ENCODE peak calls at places on chromosomes 6 and 20, in eight cellular contexts. D is CD8-positive, alpha-beta T cell; A is lower lobe of right lung; Z is left ventricle myocardium inferior; X is Peyer's patch; O is adipocyte; N is fibroblast of lung; I is mucosa of descending colon. B is an unnamed sample. For H3K36me3, the result is how much of the 10 kb centered on the place peaks cover.

GRCh38 chr20:10398834-10399369 is 35.1 kb downstream of the MKKS start:
- DNase-seq in D (no peak), I (no peak), Z (no peak), N (no peak), A (no peak), O (no peak), X (no peak), B (no peak)

GRCh38 chr6:24547243-24547642 is 52.5 kb downstream of the ALDH5A1 start:
- DNase-seq in X (no peak), A (no peak), D (peak), O (no peak), N (no peak), Z (no peak), I (no peak), B (no peak)

GRCh38 chr20:6074145-6074561 is 20.3 kb upstream of the LRRN4 start:
- DNase-seq in Z (no peak), A (no peak), N (no peak), O (peak), X (no peak), D (no peak), I (no peak), B (no peak)

GRCh38 chr20:50333856-50334255 is 143.2 kb downstream of the CEBPB start:
- DNase-seq in A (peak), O (peak), N (peak), X (no peak), D (no peak), Z (no peak), I (no peak), B (no peak)

GRCh38 chr6:149779644-149779963 is 30.1 kb downstream of the PCMT1 start:
- DNase-seq in I (no peak), O (no peak), X (no peak), N (no peak), A (no peak), Z (peak), D (no peak), B (no peak)

GRCh38 chr6:5412017-5412416 is 150.7 kb downstream of the FARS2 start:
- DNase-seq in Z (no peak), N (no peak), D (no peak), X (no peak), A (no peak), I (no peak), O (no peak), B (no peak)

GRCh38 chr6:43481591-43482242 is 4.3 kb downstream of the TJAP1 start:
- DNase-seq in Z (no peak), O (no peak), D (no peak), I (no peak), X (no peak), N (no peak), A (no peak), B (no peak)

GRCh38 chr6:98931710-98932109 is 16.0 kb downstream of the FBXL4 start:
- DNase-seq in N (no peak), D (no peak), Z (no peak), O (no peak), I (no peak), X (no peak), A (no peak), B (no peak)

GRCh38 chr6:118791499-118791898 is 102.5 kb upstream of the ASF1A start:
- DNase-seq in I (no peak), X (no peak), N (no peak), Z (no peak), O (no peak), D (no peak), A (no peak), B (no peak)

GRCh38 chr20:48945840-48946514 is 24.5 kb downstream of the ARFGEF2 start:
- DNase-seq in I (peak), D (no peak), N (no peak), X (peak), Z (no peak), A (no peak), O (peak), B (no peak)

GRCh38 chr6:89239338-89239737 is 22.2 kb upstream of the GABRR1 start:
- DNase-seq in O (no peak), X (no peak), A (no peak), D (no peak), Z (no peak), I (no peak), N (no peak), B (peak)

GRCh38 chr20:3661060-3661820 is 2.0 kb downstream of the GFRA4 start:
- DNase-seq in D (no peak), Z (no peak), I (no peak), A (no peak), X (peak), N (no peak), O (peak), B (no peak)

GRCh38 chr20:38806855-38807655 is 1.6 kb downstream of the PPP1R16B start:
- DNase-seq in Z (no peak), X (peak), D (peak), I (peak), O (no peak), N (no peak), A (no peak), B (no peak)

GRCh38 chr6:17863971-17864754 is 123.3 kb downstream of the KIF13A start:
- DNase-seq in O (peak), I (peak), N (peak), Z (peak), D (no peak), X (no peak), A (no peak), B (no peak)

GRCh38 chr6:2817778-2818443 is 23.8 kb downstream of the SERPINB1 start:
- DNase-seq in N (peak), O (peak), Z (no peak), D (no peak), I (no peak), X (no peak), A (no peak), B (no peak)

GRCh38 chr20:32621071-32621913 is 36.2 kb upstream of the NOL4L start:
- DNase-seq in O (no peak), Z (no peak), A (no peak), N (no peak), I (no peak), X (no peak), D (no peak), B (no peak)

GRCh38 chr6:125078602-125079321 is 74.8 kb upstream of the TPD52L1 start:
- DNase-seq in N (no peak), D (no peak), X (no peak), I (no peak), Z (no peak), O (no peak), A (no peak), B (no peak)

GRCh38 chr6:81759782-81760181 is 7.3 kb upstream of the TENT5A start:
- DNase-seq in N (peak), I (no peak), X (no peak), O (no peak), A (no peak), D (no peak), Z (no peak), B (no peak)

GRCh38 chr6:11172501-11173337 is 59.7 kb downstream of the NEDD9 start:
- DNase-seq in Z (peak), O (peak), N (peak), A (peak), I (peak), D (peak), X (peak), B (peak)

GRCh38 chr6:3278691-3279090 is 19.9 kb downstream of the PSMG4 start:
- DNase-seq in A (no peak), N (no peak), Z (no peak), X (peak), O (no peak), D (no peak), I (no peak), B (no peak)

GRCh38 chr20:51678041-51678697 is 90.0 kb downstream of the ATP9A start:
- DNase-seq in D (no peak), Z (no peak), O (no peak), N (no peak), X (no peak), A (no peak), I (no peak), B (no peak)

GRCh38 chr20:48735112-48735511 is 92.7 kb downstream of the PREX1 start:
- DNase-seq in X (no peak), O (no peak), N (no peak), Z (no peak), A (no peak), I (no peak), D (no peak), B (no peak)

GRCh38 chr6:136608991-136609390 is 58.8 kb upstream of the MAP7 start:
- DNase-seq in N (peak), D (no peak), O (peak), A (no peak), X (no peak), I (no peak), Z (no peak), B (no peak)

GRCh38 chr6:139577124-139577800 is 202.8 kb upstream of the CITED2 start:
- DNase-seq in X (no peak), O (no peak), A (no peak), N (no peak), D (no peak), Z (no peak), I (no peak), B (no peak)

GRCh38 chr6:116866281-116866871 is 10.7 kb upstream of the RFX6 start:
- DNase-seq in X (no peak), A (no peak), Z (no peak), N (peak), D (no peak), I (no peak), O (no peak), B (no peak)

GRCh38 chr6:44000164-44000842 is 126.9 kb downstream of the MRPL14 start:
- DNase-seq in Z (no peak), N (peak), I (peak), O (no peak), D (no peak), A (peak), X (peak), B (no peak)

GRCh38 chr6:69338431-69339162 is 458.2 kb downstream of the LMBRD1 start:
- DNase-seq in X (no peak), I (no peak), N (no peak), O (no peak), A (no peak), Z (no peak), D (no peak), B (no peak)

GRCh38 chr6:69337301-69337700 is 459.5 kb downstream of the LMBRD1 start:
- DNase-seq in I (no peak), X (no peak), Z (no peak), A (no peak), N (no peak), O (no peak), D (no peak), B (peak)

GRCh38 chr6:69343856-69344255 is 453.0 kb downstream of the LMBRD1 start:
- DNase-seq in I (no peak), O (peak), X (no peak), D (no peak), Z (no peak), N (peak), A (no peak), B (no peak)

GRCh38 chr6:69339163-69339550 is 457.7 kb downstream of the LMBRD1 start:
- DNase-seq in X (no peak), Z (no peak), O (no peak), I (no peak), A (no peak), D (no peak), N (no peak), B (no peak)
- H3K36me3 ChIP-seq in X (under half), Z (under half), O (under half), I (under half), A (under half), D (under half), N (under half), B (under half)

DNA sequence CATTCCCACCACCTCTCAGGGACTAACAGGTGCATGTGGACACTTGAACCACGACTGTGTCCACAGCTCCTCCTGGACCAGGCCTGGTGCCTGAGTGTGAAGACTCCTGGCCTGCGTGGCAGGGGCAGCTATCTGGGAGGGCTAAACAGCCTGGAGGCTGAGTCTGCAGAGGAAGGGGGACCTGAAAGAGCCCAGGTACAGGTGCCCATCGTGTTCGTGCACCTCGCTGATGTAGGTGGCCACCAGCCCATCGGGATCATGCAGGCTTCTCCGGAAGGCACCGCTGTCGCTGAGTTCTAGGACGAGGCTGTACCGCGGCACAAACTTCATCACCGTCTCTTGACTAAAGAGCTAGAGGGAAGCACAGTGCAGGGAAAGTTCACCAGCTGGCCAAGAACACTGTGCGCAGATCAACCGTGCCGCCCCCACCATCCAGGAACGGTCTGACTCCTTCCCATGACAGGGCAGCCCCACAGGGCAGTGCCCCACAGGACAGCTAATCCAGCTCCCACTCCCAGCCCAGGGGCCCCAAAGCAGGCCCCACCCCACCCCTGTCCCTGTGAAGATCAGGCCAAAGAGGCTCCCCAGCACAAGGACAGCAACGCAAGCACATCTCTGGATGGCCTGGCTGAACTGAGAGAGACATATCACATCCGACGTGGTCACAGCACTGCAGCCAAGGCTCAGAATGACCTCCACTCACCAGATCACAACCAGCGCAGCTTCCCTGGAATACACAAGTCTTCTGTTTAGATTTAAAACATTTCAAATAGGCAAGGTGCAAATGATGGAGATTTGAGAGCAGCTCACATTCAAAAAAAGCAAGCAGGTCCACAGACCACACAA is 14.8 kb downstream of the CST7 start:
- DNase-seq in O (no peak), X (no peak), I (peak), A (peak), N (no peak), D (no peak), Z (no peak), B (no peak)
- H3K36me3 ChIP-seq in O (half or more), X (under half), I (under half), A (half or more), N (under half), D (half or more), Z (half or more), B (under half)

DNA sequence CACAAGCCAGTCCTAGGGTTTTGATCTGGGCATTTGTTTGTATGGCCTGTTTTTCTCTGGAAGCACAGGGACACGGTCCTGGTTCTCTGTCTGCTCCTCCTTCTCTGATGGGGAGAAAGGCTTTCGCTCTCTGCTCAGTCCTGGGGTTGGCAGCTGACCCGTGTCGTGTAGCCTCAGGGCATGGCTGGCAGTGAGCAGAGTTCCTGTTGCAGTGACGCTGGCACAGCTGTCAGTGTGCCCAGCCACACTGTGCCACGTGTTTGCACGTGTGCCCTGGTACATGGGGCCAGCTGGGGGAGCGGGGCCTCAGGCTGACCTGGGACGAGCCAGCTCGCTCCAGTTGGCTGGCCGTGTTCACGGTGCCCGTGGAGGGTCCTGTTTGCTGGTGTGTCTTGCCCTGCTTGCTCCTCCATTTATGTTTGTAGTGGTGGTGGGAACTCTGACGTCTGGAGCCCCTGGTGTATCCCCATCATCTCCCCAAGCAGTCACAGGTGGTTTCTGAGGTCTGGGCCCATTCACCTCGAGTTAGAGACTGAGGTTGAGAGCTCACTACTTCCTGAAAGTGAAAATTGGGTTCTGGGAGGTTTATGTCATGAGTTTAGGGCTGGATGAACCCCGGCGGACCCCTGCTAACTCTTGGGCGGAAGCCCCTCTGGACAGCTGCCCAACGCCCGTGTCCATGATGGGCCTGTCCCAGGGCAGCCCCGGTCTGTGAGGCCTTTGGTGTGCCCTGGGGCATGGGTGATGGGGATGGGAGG is 10.2 kb upstream of the DNAJC5 start:
- DNase-seq in Z (peak), O (no peak), X (no peak), I (no peak), A (no peak), D (no peak), N (no peak), B (no peak)
- H3K36me3 ChIP-seq in Z (half or more), O (half or more), X (under half), I (under half), A (half or more), D (under half), N (half or more), B (half or more)

GRCh38 chr6:31540640-31541039 is 1.2 kb downstream of the DDX39B start:
- DNase-seq in O (no peak), D (no peak), N (no peak), Z (no peak), I (no peak), A (no peak), X (no peak), B (no peak)

GRCh38 chr6:31535538-31536324 is 6.1 kb downstream of the DDX39B start:
- DNase-seq in X (no peak), D (no peak), N (no peak), Z (no peak), O (no peak), I (no peak), A (no peak), B (no peak)

GRCh38 chr6:31541059-31541657 is 645 bp downstream of the DDX39B start:
- DNase-seq in N (peak), X (peak), O (peak), A (no peak), Z (no peak), D (peak), I (peak), B (peak)

GRCh38 chr6:31541658-31542521 is at the start of gene DDX39B:
- DNase-seq in Z (peak), N (peak), D (peak), A (peak), I (peak), O (peak), X (peak), B (peak)

GRCh38 chr6:31538805-31539400 is 2.9 kb downstream of the DDX39B start:
- DNase-seq in Z (no peak), I (no peak), A (no peak), N (no peak), X (no peak), O (no peak), D (no peak), B (no peak)
- H3K36me3 ChIP-seq in Z (half or more), I (under half), A (half or more), N (under half), X (under half), O (half or more), D (under half), B (half or more)

GRCh38 chr6:68040780-68041179 is 594.3 kb upstream of the ADGRB3 start:
- DNase-seq in N (no peak), X (no peak), I (no peak), A (no peak), D (no peak), Z (no peak), O (no peak), B (no peak)
- H3K36me3 ChIP-seq in N (under half), X (under half), I (under half), A (under half), D (under half), Z (under half), O (under half), B (under half)